ENCODE peak calls at places on chromosomes 11 and 22, in four cellular contexts. J, F, K and Q are unnamed samples.

GRCh38 chr11:539971-540481 is 2.7 kb downstream of the LRRC56 start:
- DNase-seq in F (no peak), J (no peak), K (peak; percentile 46), Q (no peak)

GRCh38 chr11:1222491-1223345 is at the start of gene MUC5B:
- DNase-seq in J (no peak), F (peak; percentile 7), K (peak; percentile 51), Q (peak; percentile 5)

GRCh38 chr22:46457502-46458488 is 79.6 kb downstream of the CELSR1 start:
- DNase-seq in J (peak; percentile 87), F (no peak), K (no peak), Q (no peak)

GRCh38 chr11:57426439-57426753 is 525 bp downstream of the SLC43A3 start:
- DNase-seq in J (no peak), F (no peak), K (no peak), Q (no peak)

GRCh38 chr22:37419370-37419915 is 7.8 kb downstream of the ELFN2 start:
- DNase-seq in F (no peak), K (no peak), J (no peak), Q (no peak)

GRCh38 chr11:35367491-35367890 is 51.9 kb downstream of the SLC1A2 start:
- DNase-seq in F (no peak), J (peak; percentile 82), K (no peak), Q (no peak)

GRCh38 chr22:42969348-42969975 is 45.5 kb downstream of the PACSIN2 start:
- DNase-seq in F (no peak), J (peak; percentile 94), K (no peak), Q (no peak)

GRCh38 chr11:83648610-83649467 is 362.7 kb upstream of the CCDC90B start:
- DNase-seq in F (no peak), J (no peak), K (no peak), Q (no peak)

GRCh38 chr11:64754919-64755662 is 4.7 kb downstream of the PYGM start:
- DNase-seq in J (no peak), F (no peak), K (peak; percentile 81), Q (no peak)

GRCh38 chr22:43500792-43501785 is 89.3 kb downstream of the MPPED1 start:
- DNase-seq in F (no peak), K (no peak), J (no peak), Q (no peak)

GRCh38 chr11:78722786-78723185 is 148.1 kb upstream of the NARS2 start:
- DNase-seq in J (peak; percentile 23), F (no peak), K (no peak), Q (no peak)

GRCh38 chr11:61273151-61274078 is 21.7 kb downstream of the VWCE start:
- DNase-seq in J (no peak), F (no peak), K (no peak), Q (no peak)

GRCh38 chr11:101470414-101470813 is 113.4 kb downstream of the TRPC6 start:
- DNase-seq in J (no peak), K (no peak), F (no peak), Q (no peak)

GRCh38 chr11:77633856-77634425 is 3.7 kb downstream of the CLNS1A start:
- DNase-seq in F (no peak), K (no peak), J (no peak), Q (no peak)

GRCh38 chr22:45817705-45818104 is 146.1 kb downstream of the ATXN10 start:
- DNase-seq in K (no peak), J (no peak), F (no peak), Q (no peak)

GRCh38 chr11:122748968-122749687 is 89.2 kb upstream of the CRTAM start:
- DNase-seq in J (peak; percentile 97), K (no peak), F (peak; percentile 44), Q (no peak)

GRCh38 chr11:78688460-78688859 is 113.8 kb upstream of the NARS2 start:
- DNase-seq in J (no peak), F (no peak), K (no peak), Q (no peak)

GRCh38 chr11:99934008-99934407 is 753.1 kb upstream of the ARHGAP42 start:
- DNase-seq in F (no peak), K (no peak), J (peak; percentile 8), Q (no peak)

GRCh38 chr11:57081356-57081755 is 92.6 kb downstream of the OR5AK2 start:
- DNase-seq in F (no peak), K (no peak), J (no peak), Q (no peak)

GRCh38 chr11:1534171-1534570 is 37.9 kb downstream of the DUSP8 start:
- DNase-seq in J (no peak), K (no peak), F (no peak), Q (no peak)

GRCh38 chr11:12914401-12914912 is 94.7 kb upstream of the RASSF10 start:
- DNase-seq in J (peak; percentile 49), K (peak; percentile 93), F (peak; percentile 77), Q (no peak)

GRCh38 chr11:71329731-71330130 is 77.4 kb upstream of the SHANK2 start:
- DNase-seq in K (no peak), F (no peak), J (no peak), Q (no peak)

GRCh38 chr11:79335681-79336080 is 105.1 kb downstream of the TENM4 start:
- DNase-seq in F (no peak), J (no peak), K (no peak), Q (no peak)

GRCh38 chr11:118194835-118195627 is 18.6 kb upstream of the SCN2B start:
- DNase-seq in K (peak; percentile 91), J (peak; percentile 65), F (no peak), Q (no peak)

DNA sequence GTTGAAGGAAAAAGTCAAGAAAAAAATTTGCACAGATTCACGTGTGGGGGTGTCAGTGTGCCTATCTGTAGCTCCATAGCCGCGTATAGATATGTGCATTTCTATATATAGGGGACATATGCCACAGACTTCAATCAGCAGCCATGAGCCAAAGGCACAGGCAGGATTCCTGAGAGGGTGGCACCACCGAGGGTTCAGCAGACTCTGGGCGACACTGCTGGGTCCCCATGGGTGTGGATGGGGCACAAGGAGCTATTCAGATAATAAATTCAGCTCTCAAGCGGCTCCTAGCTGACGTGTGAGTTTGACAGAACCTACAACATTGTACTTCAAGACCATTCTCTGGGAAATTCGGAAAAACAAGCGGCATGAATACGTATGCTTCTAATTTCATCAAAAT is 131.3 kb upstream of the OPCML start:
- DNase-seq in J (no peak), K (no peak), F (no peak), Q (no peak)
- H3K9me3 ChIP-seq in J (no peaks in the 10 kb centered on the region), K (no peaks in the 10 kb centered on the region), F (no peaks in the 10 kb centered on the region), Q (no peaks in the 10 kb centered on the region)

GRCh38 chr22:48365386-48365785 is 1462.3 kb downstream of the BRD1 start:
- DNase-seq in K (no peak), J (no peak), F (no peak), Q (no peak)
- H3K9me3 ChIP-seq in K (no peaks in the 10 kb centered on the region), J (no peaks in the 10 kb centered on the region), F (no peaks in the 10 kb centered on the region), Q (no peaks in the 10 kb centered on the region)

DNA sequence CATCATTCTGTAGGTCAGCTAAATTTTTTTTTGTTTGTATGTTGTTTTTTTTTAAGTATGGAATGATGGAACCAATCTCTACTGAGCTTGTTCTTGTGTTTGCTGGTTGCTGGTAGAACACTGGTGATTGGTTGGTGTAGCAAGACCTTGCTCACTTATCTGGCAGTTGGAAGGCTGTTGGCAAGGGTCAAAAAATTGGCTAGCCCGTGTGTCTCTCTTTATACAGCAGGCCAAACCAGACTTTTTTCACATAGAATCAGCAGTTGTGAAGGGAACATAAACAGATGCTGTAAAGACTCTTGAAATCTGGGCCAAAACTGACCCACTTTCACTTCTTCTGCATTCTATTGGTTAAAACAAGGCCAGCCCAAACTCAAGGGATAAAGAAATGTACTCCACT is 2026.5 kb downstream of the LRRC4C start:
- DNase-seq in J (no peak), F (no peak), K (no peak), Q (no peak)
- H3K9me3 ChIP-seq in J (no peaks in the 10 kb centered on the region), F (no peaks in the 10 kb centered on the region), K (no peaks in the 10 kb centered on the region), Q (no peaks in the 10 kb centered on the region)

GRCh38 chr11:26820739-26821138 is 98.9 kb upstream of the SLC5A12 start:
- DNase-seq in F (no peak), K (no peak), J (peak; percentile 90), Q (no peak)
- H3K9me3 ChIP-seq in F (no peaks in the 10 kb centered on the region), K (peaks cover 14% of the 10 kb centered on the region), J (no peaks in the 10 kb centered on the region), Q (no peaks in the 10 kb centered on the region)

GRCh38 chr11:76076749-76077148 is 129.6 kb downstream of the WNT11 start:
- DNase-seq in J (no peak), F (no peak), K (no peak), Q (no peak)
- H3K9me3 ChIP-seq in J (no peaks in the 10 kb centered on the region), F (no peaks in the 10 kb centered on the region), K (no peaks in the 10 kb centered on the region), Q (no peaks in the 10 kb centered on the region)

GRCh38 chr11:70043482-70043881 is 34.6 kb upstream of the ANO1 start:
- DNase-seq in K (no peak), J (no peak), F (no peak), Q (no peak)
- H3K9me3 ChIP-seq in K (peaks cover 17% of the 10 kb centered on the region), J (no peaks in the 10 kb centered on the region), F (peaks cover 3% of the 10 kb centered on the region), Q (no peaks in the 10 kb centered on the region)

GRCh38 chr11:54944211-54944610 is 237.6 kb downstream of the OR4A5 start:
- DNase-seq in K (no peak), F (no peak), J (no peak), Q (no peak)
- H3K9me3 ChIP-seq in K (peaks cover 43% of the 10 kb centered on the region), F (peaks cover 3% of the 10 kb centered on the region), J (no peaks in the 10 kb centered on the region), Q (peaks cover 6% of the 10 kb centered on the region)